ENCODE peak calls at places on chromosomes 4 and X, in six cellular contexts. One of them, this sample, is unnamed.
A peak's percentile ranks its signal among the peaks of the same experiment; 100 is the strongest.

GRCh38 chr4:59994118-59994517 is 1206.0 kb upstream of the ADGRL3 start:
- DNase-seq in esophagus squamous epithelium: no peak
- DNase-seq in ovary: no peak
- DNase-seq in hepatocyte: peak; percentile 3
- DNase-seq in prostate gland: no peak
- DNase-seq in mesendoderm: peak; percentile 56
- DNase-seq in this sample: peak; percentile 44

GRCh38 chrX:103393487-103393886 is 17.1 kb downstream of the BEX3 start:
- DNase-seq in prostate gland: no peak
- DNase-seq in esophagus squamous epithelium: no peak
- DNase-seq in ovary: no peak
- DNase-seq in mesendoderm: no peak
- DNase-seq in hepatocyte: no peak
- DNase-seq in this sample: no peak

GRCh38 chrX:74449322-74449936 is 28.1 kb downstream of the SLC16A2 start:
- DNase-seq in ovary: no peak
- DNase-seq in hepatocyte: no peak
- DNase-seq in prostate gland: peak; percentile 4
- DNase-seq in esophagus squamous epithelium: no peak
- DNase-seq in mesendoderm: no peak
- DNase-seq in this sample: peak; percentile 90

GRCh38 chr4:65623509-65623908 is 46.8 kb downstream of the EPHA5 start:
- DNase-seq in prostate gland: no peak
- DNase-seq in mesendoderm: no peak
- DNase-seq in esophagus squamous epithelium: no peak
- DNase-seq in hepatocyte: no peak
- DNase-seq in ovary: no peak
- DNase-seq in this sample: peak; percentile 11

GRCh38 chr4:56297801-56298200 is 89.5 kb downstream of the AASDH start:
- DNase-seq in mesendoderm: no peak
- DNase-seq in prostate gland: no peak
- DNase-seq in ovary: no peak
- DNase-seq in hepatocyte: no peak
- DNase-seq in esophagus squamous epithelium: no peak
- DNase-seq in this sample: no peak

GRCh38 chrX:150291014-150291413 is 72.1 kb upstream of the MAMLD1 start:
- DNase-seq in prostate gland: no peak
- DNase-seq in mesendoderm: peak; percentile 19
- DNase-seq in esophagus squamous epithelium: no peak
- DNase-seq in hepatocyte: no peak
- DNase-seq in ovary: no peak
- DNase-seq in this sample: no peak

GRCh38 chr4:5460106-5460801 is 248.1 kb downstream of the EVC2 start:
- DNase-seq in mesendoderm: peak; percentile 55
- DNase-seq in ovary: no peak
- DNase-seq in prostate gland: no peak
- DNase-seq in hepatocyte: peak; percentile 43
- DNase-seq in esophagus squamous epithelium: no peak
- DNase-seq in this sample: peak; percentile 48

GRCh38 chr4:4950891-4951290 is 68.4 kb downstream of the CYTL1 start:
- DNase-seq in hepatocyte: no peak
- DNase-seq in prostate gland: no peak
- DNase-seq in esophagus squamous epithelium: no peak
- DNase-seq in mesendoderm: no peak
- DNase-seq in ovary: no peak
- DNase-seq in this sample: no peak

GRCh38 chr4:112099701-112100289 is 45.5 kb upstream of the FAM241A start:
- DNase-seq in hepatocyte: peak; percentile 60
- DNase-seq in esophagus squamous epithelium: no peak
- DNase-seq in prostate gland: no peak
- DNase-seq in ovary: no peak
- DNase-seq in mesendoderm: peak; percentile 57
- DNase-seq in this sample: peak; percentile 59

GRCh38 chr4:55675196-55675793 is 39.2 kb upstream of the NMU start:
- DNase-seq in hepatocyte: no peak
- DNase-seq in ovary: no peak
- DNase-seq in esophagus squamous epithelium: no peak
- DNase-seq in mesendoderm: peak; percentile 71
- DNase-seq in prostate gland: no peak
- DNase-seq in this sample: peak; percentile 70

GRCh38 chr4:89754531-89754930 is 82.4 kb downstream of the SNCA start:
- DNase-seq in prostate gland: no peak
- DNase-seq in esophagus squamous epithelium: no peak
- DNase-seq in hepatocyte: no peak
- DNase-seq in ovary: no peak
- DNase-seq in mesendoderm: no peak
- DNase-seq in this sample: peak; percentile 44

GRCh38 chr4:41799126-41799525 is 50.6 kb upstream of the PHOX2B start:
- DNase-seq in esophagus squamous epithelium: no peak
- DNase-seq in prostate gland: no peak
- DNase-seq in ovary: no peak
- DNase-seq in hepatocyte: no peak
- DNase-seq in mesendoderm: no peak
- DNase-seq in this sample: no peak

GRCh38 chr4:120466429-120466828 is 399.8 kb upstream of the MAD2L1 start:
- DNase-seq in mesendoderm: peak; percentile 97
- DNase-seq in ovary: no peak
- DNase-seq in prostate gland: no peak
- DNase-seq in esophagus squamous epithelium: no peak
- DNase-seq in hepatocyte: no peak
- DNase-seq in this sample: peak; percentile 13

GRCh38 chr4:65071532-65071931 is 598.8 kb downstream of the EPHA5 start:
- DNase-seq in prostate gland: no peak
- DNase-seq in esophagus squamous epithelium: no peak
- DNase-seq in mesendoderm: no peak
- DNase-seq in ovary: no peak
- DNase-seq in hepatocyte: no peak
- DNase-seq in this sample: no peak

GRCh38 chrX:136999021-136999420 is 34.8 kb downstream of the GPR101 start:
- DNase-seq in esophagus squamous epithelium: no peak
- DNase-seq in mesendoderm: no peak
- DNase-seq in prostate gland: no peak
- DNase-seq in hepatocyte: no peak
- DNase-seq in ovary: no peak
- DNase-seq in this sample: no peak

GRCh38 chr4:122548886-122549630 is 71.8 kb downstream of the IL21 start:
- DNase-seq in hepatocyte: no peak
- DNase-seq in mesendoderm: no peak
- DNase-seq in prostate gland: no peak
- DNase-seq in esophagus squamous epithelium: no peak
- DNase-seq in ovary: no peak
- DNase-seq in this sample: no peak

GRCh38 chr4:120520761-120521160 is 401.8 kb downstream of the PRDM5 start:
- DNase-seq in mesendoderm: peak; percentile 66
- DNase-seq in prostate gland: no peak
- DNase-seq in hepatocyte: no peak
- DNase-seq in ovary: no peak
- DNase-seq in esophagus squamous epithelium: no peak
- DNase-seq in this sample: no peak

GRCh38 chr4:15322016-15322415 is 105.8 kb upstream of the C1QTNF7 start:
- DNase-seq in esophagus squamous epithelium: no peak
- DNase-seq in hepatocyte: no peak
- DNase-seq in prostate gland: no peak
- DNase-seq in ovary: no peak
- DNase-seq in mesendoderm: no peak
- DNase-seq in this sample: no peak

GRCh38 chr4:103719320-103720204 is at the start of gene TACR3:
- DNase-seq in prostate gland: no peak
- DNase-seq in hepatocyte: peak; percentile 18
- DNase-seq in mesendoderm: peak; percentile 74
- DNase-seq in ovary: no peak
- DNase-seq in esophagus squamous epithelium: no peak
- DNase-seq in this sample: peak; percentile 92

GRCh38 chrX:53606456-53606855 is 80.1 kb downstream of the HUWE1 start:
- DNase-seq in esophagus squamous epithelium: no peak
- DNase-seq in hepatocyte: no peak
- DNase-seq in ovary: no peak
- DNase-seq in mesendoderm: no peak
- DNase-seq in prostate gland: no peak
- DNase-seq in this sample: no peak
- H3K36me3 ChIP-seq in esophagus squamous epithelium: peaks cover 8% of the 10 kb centered on the region
- H3K36me3 ChIP-seq in hepatocyte: no peaks in the 10 kb centered on the region
- H3K36me3 ChIP-seq in ovary: no peaks in the 10 kb centered on the region
- H3K36me3 ChIP-seq in mesendoderm: peaks cover 4% of the 10 kb centered on the region
- H3K36me3 ChIP-seq in prostate gland: no peaks in the 10 kb centered on the region
- H3K36me3 ChIP-seq in this sample: peaks cover 18% of the 10 kb centered on the region

DNA sequence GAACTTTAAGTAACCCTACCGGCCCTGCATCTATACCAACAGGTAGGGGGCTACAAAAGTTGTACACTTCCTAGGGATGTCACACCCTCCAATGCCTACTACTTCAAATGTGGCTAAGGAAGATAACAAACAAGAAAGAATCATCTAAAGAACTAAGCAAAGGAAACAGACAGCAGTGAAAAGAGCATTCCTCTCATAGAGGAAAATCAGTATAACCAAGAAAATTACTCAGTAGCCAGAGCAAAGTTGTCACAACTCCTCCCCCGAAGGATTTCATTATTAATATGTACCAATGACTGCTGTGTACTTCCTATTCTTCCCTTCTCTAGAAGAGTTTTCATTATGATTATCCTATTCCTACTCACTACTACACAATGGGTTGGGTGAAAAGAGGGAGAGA is 12.6 kb downstream of the ANKRD17 start:
- DNase-seq in ovary: no peak
- DNase-seq in prostate gland: no peak
- DNase-seq in esophagus squamous epithelium: no peak
- DNase-seq in mesendoderm: no peak
- DNase-seq in hepatocyte: no peak
- DNase-seq in this sample: no peak
- H3K36me3 ChIP-seq in ovary: no peaks in the 10 kb centered on the region
- H3K36me3 ChIP-seq in prostate gland: no peaks in the 10 kb centered on the region
- H3K36me3 ChIP-seq in esophagus squamous epithelium: no peaks in the 10 kb centered on the region
- H3K36me3 ChIP-seq in mesendoderm: no peaks in the 10 kb centered on the region
- H3K36me3 ChIP-seq in hepatocyte: no peaks in the 10 kb centered on the region
- H3K36me3 ChIP-seq in this sample: peaks cover 47% of the 10 kb centered on the region

GRCh38 chr4:77022581-77023133 is 53.1 kb downstream of the CCNI start:
- DNase-seq in hepatocyte: no peak
- DNase-seq in esophagus squamous epithelium: no peak
- DNase-seq in prostate gland: no peak
- DNase-seq in mesendoderm: peak; percentile 98
- DNase-seq in ovary: no peak
- DNase-seq in this sample: peak; percentile 93

GRCh38 chr4:77015390-77015789 is 60.4 kb downstream of the CCNI start:
- DNase-seq in hepatocyte: no peak
- DNase-seq in prostate gland: no peak
- DNase-seq in mesendoderm: peak; percentile 82
- DNase-seq in ovary: no peak
- DNase-seq in esophagus squamous epithelium: no peak
- DNase-seq in this sample: no peak

GRCh38 chr4:77021614-77022089 is 54.1 kb downstream of the CCNI start:
- DNase-seq in ovary: no peak
- DNase-seq in hepatocyte: no peak
- DNase-seq in mesendoderm: peak; percentile 79
- DNase-seq in esophagus squamous epithelium: no peak
- DNase-seq in prostate gland: peak; percentile 42
- DNase-seq in this sample: no peak

GRCh38 chr4:77023920-77024319 is 51.9 kb downstream of the CCNI start:
- DNase-seq in esophagus squamous epithelium: no peak
- DNase-seq in mesendoderm: no peak
- DNase-seq in hepatocyte: peak; percentile 32
- DNase-seq in prostate gland: no peak
- DNase-seq in ovary: no peak
- DNase-seq in this sample: no peak

GRCh38 chr4:77020017-77020416 is 55.8 kb downstream of the CCNI start:
- DNase-seq in esophagus squamous epithelium: no peak
- DNase-seq in prostate gland: no peak
- DNase-seq in mesendoderm: no peak
- DNase-seq in ovary: no peak
- DNase-seq in hepatocyte: no peak
- DNase-seq in this sample: no peak
- H3K36me3 ChIP-seq in esophagus squamous epithelium: peaks cover 15% of the 10 kb centered on the region
- H3K36me3 ChIP-seq in prostate gland: no peaks in the 10 kb centered on the region
- H3K36me3 ChIP-seq in mesendoderm: peaks cover 21% of the 10 kb centered on the region
- H3K36me3 ChIP-seq in ovary: no peaks in the 10 kb centered on the region
- H3K36me3 ChIP-seq in hepatocyte: no peaks in the 10 kb centered on the region
- H3K36me3 ChIP-seq in this sample: peaks cover 86% of the 10 kb centered on the region

GRCh38 chrX:154359362-154360154 is 14.9 kb downstream of the FLNA start:
- DNase-seq in prostate gland: no peak
- DNase-seq in ovary: no peak
- DNase-seq in hepatocyte: no peak
- DNase-seq in mesendoderm: no peak
- DNase-seq in esophagus squamous epithelium: no peak
- DNase-seq in this sample: no peak
- H3K36me3 ChIP-seq in prostate gland: no peaks in the 10 kb centered on the region
- H3K36me3 ChIP-seq in ovary: no peaks in the 10 kb centered on the region
- H3K36me3 ChIP-seq in hepatocyte: no peaks in the 10 kb centered on the region
- H3K36me3 ChIP-seq in mesendoderm: peaks cover 29% of the 10 kb centered on the region
- H3K36me3 ChIP-seq in esophagus squamous epithelium: peaks cover 60% of the 10 kb centered on the region
- H3K36me3 ChIP-seq in this sample: peaks cover 16% of the 10 kb centered on the region

DNA sequence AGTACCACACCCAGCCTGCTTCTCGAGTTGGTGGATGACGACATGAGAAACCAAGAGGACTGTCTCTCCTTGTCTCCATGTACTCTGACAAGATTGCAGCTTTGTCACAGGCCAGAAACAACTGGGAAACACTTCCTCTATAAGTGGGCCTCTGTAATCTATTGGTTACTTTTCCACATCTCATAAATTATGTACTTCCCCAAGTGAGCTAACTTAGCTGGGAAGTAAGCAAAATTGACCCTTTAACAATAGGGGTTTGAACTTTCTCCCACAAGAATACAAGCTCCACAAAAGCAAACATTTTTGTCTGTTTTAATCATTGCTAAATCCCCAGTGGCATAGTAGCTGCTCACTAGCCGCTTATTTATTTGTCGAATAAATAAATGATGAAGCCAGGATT is 14.1 kb upstream of the USO1 start:
- DNase-seq in esophagus squamous epithelium: no peak
- DNase-seq in hepatocyte: no peak
- DNase-seq in mesendoderm: no peak
- DNase-seq in ovary: no peak
- DNase-seq in prostate gland: no peak
- DNase-seq in this sample: no peak
- H3K36me3 ChIP-seq in esophagus squamous epithelium: no peaks in the 10 kb centered on the region
- H3K36me3 ChIP-seq in hepatocyte: no peaks in the 10 kb centered on the region
- H3K36me3 ChIP-seq in mesendoderm: no peaks in the 10 kb centered on the region
- H3K36me3 ChIP-seq in ovary: no peaks in the 10 kb centered on the region
- H3K36me3 ChIP-seq in prostate gland: no peaks in the 10 kb centered on the region
- H3K36me3 ChIP-seq in this sample: peaks cover 22% of the 10 kb centered on the region

GRCh38 chr4:145554691-145555090 is 64.5 kb upstream of the MMAA start:
- DNase-seq in esophagus squamous epithelium: no peak
- DNase-seq in mesendoderm: no peak
- DNase-seq in ovary: no peak
- DNase-seq in prostate gland: no peak
- DNase-seq in hepatocyte: no peak
- DNase-seq in this sample: no peak
- H3K36me3 ChIP-seq in esophagus squamous epithelium: no peaks in the 10 kb centered on the region
- H3K36me3 ChIP-seq in mesendoderm: peaks cover 2% of the 10 kb centered on the region
- H3K36me3 ChIP-seq in ovary: no peaks in the 10 kb centered on the region
- H3K36me3 ChIP-seq in prostate gland: no peaks in the 10 kb centered on the region
- H3K36me3 ChIP-seq in hepatocyte: no peaks in the 10 kb centered on the region
- H3K36me3 ChIP-seq in this sample: peaks cover 42% of the 10 kb centered on the region

DNA sequence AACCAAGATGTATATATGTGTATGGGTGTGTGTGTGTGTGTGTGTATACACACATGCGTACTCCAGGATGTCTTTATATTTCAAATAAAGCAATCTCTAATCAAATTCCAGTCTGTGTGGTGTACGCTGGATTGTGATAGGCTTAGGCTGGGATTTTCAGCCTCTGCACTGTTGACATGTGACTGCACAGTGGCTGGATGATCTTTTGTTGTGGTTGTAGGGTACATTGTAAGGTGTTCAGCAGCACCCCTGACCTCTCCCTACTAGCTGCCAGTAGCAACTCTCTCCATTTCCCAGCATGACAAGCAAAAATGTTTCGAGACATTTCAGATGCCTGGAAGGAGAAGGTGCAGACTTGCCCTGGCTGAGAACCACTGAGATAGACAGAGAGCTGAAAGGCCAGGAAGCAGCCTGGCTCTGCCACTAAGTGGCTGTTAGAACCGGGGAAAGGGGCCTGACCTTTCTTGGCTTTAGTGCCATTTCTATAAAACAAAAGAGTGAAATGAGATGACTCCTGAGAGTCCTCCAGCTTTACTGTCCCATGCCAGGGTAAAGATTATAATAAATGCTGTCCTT is 10.4 kb downstream of the PGM2 start:
- DNase-seq in mesendoderm: no peak
- DNase-seq in esophagus squamous epithelium: no peak
- DNase-seq in ovary: no peak
- DNase-seq in prostate gland: no peak
- DNase-seq in hepatocyte: no peak
- DNase-seq in this sample: no peak
- H3K36me3 ChIP-seq in mesendoderm: no peaks in the 10 kb centered on the region
- H3K36me3 ChIP-seq in esophagus squamous epithelium: peaks cover 38% of the 10 kb centered on the region
- H3K36me3 ChIP-seq in ovary: no peaks in the 10 kb centered on the region
- H3K36me3 ChIP-seq in prostate gland: no peaks in the 10 kb centered on the region
- H3K36me3 ChIP-seq in hepatocyte: no peaks in the 10 kb centered on the region
- H3K36me3 ChIP-seq in this sample: peaks cover 44% of the 10 kb centered on the region

This sample was measured in SJCRH30.